ENCODE peak calls at places on chromosomes 5 and 9, in nine cellular contexts. One of them, this sample, is unnamed.

GRCh38 chr5:176636426-176636825 is 6.0 kb downstream of the EIF4E1B start:
- DNase-seq in GM12865: no peak
- DNase-seq in fibroblast of villous mesenchyme: peak
- DNase-seq in hepatocyte: no peak
- DNase-seq in foreskin fibroblast: peak
- DNase-seq in cardiac muscle cell: no peak
- DNase-seq in HepG2: no peak
- DNase-seq in lower leg skin: no peak
- DNase-seq in fibroblast of mammary gland: no peak
- DNase-seq in this sample: no peak

GRCh38 chr5:135031146-135031812 is 2.7 kb downstream of the PITX1 start:
- DNase-seq in GM12865: peak
- DNase-seq in fibroblast of villous mesenchyme: peak
- DNase-seq in hepatocyte: no peak
- DNase-seq in foreskin fibroblast: peak
- DNase-seq in cardiac muscle cell: peak
- DNase-seq in HepG2: no peak
- DNase-seq in lower leg skin: no peak
- DNase-seq in fibroblast of mammary gland: no peak
- DNase-seq in this sample: no peak

GRCh38 chr5:76801159-76801802 is 17.5 kb upstream of the F2RL1 start:
- DNase-seq in GM12865: no peak
- DNase-seq in fibroblast of villous mesenchyme: peak
- DNase-seq in hepatocyte: no peak
- DNase-seq in foreskin fibroblast: peak
- DNase-seq in cardiac muscle cell: no peak
- DNase-seq in HepG2: no peak
- DNase-seq in lower leg skin: no peak
- DNase-seq in fibroblast of mammary gland: peak
- DNase-seq in this sample: no peak

GRCh38 chr5:178826216-178826615 is 33.5 kb upstream of the ZNF354B start:
- DNase-seq in GM12865: no peak
- DNase-seq in fibroblast of villous mesenchyme: no peak
- DNase-seq in hepatocyte: no peak
- DNase-seq in foreskin fibroblast: no peak
- DNase-seq in cardiac muscle cell: no peak
- DNase-seq in HepG2: no peak
- DNase-seq in lower leg skin: no peak
- DNase-seq in fibroblast of mammary gland: no peak
- DNase-seq in this sample: no peak

GRCh38 chr5:170269579-170269978 is 28.0 kb downstream of the LCP2 start:
- DNase-seq in GM12865: no peak
- DNase-seq in fibroblast of villous mesenchyme: no peak
- DNase-seq in hepatocyte: no peak
- DNase-seq in foreskin fibroblast: no peak
- DNase-seq in cardiac muscle cell: no peak
- DNase-seq in HepG2: no peak
- DNase-seq in lower leg skin: no peak
- DNase-seq in fibroblast of mammary gland: no peak
- DNase-seq in this sample: no peak

GRCh38 chr5:134103998-134104612 is 10.4 kb upstream of the TCF7 start:
- DNase-seq in GM12865: peak
- DNase-seq in fibroblast of villous mesenchyme: no peak
- DNase-seq in hepatocyte: no peak
- DNase-seq in foreskin fibroblast: no peak
- DNase-seq in cardiac muscle cell: no peak
- DNase-seq in HepG2: no peak
- DNase-seq in lower leg skin: no peak
- DNase-seq in fibroblast of mammary gland: no peak
- DNase-seq in this sample: no peak

GRCh38 chr9:20996809-20997208 is 34.6 kb downstream of the HACD4 start:
- DNase-seq in GM12865: peak
- DNase-seq in fibroblast of villous mesenchyme: no peak
- DNase-seq in hepatocyte: no peak
- DNase-seq in foreskin fibroblast: no peak
- DNase-seq in cardiac muscle cell: no peak
- DNase-seq in HepG2: no peak
- DNase-seq in lower leg skin: no peak
- DNase-seq in fibroblast of mammary gland: no peak
- DNase-seq in this sample: no peak

GRCh38 chr5:39765381-39765780 is 340.6 kb upstream of the DAB2 start:
- DNase-seq in GM12865: no peak
- DNase-seq in fibroblast of villous mesenchyme: peak
- DNase-seq in hepatocyte: no peak
- DNase-seq in foreskin fibroblast: peak
- DNase-seq in cardiac muscle cell: no peak
- DNase-seq in HepG2: no peak
- DNase-seq in lower leg skin: no peak
- DNase-seq in fibroblast of mammary gland: peak
- DNase-seq in this sample: no peak

GRCh38 chr9:86632537-86632936 is 278.3 kb upstream of the TUT7 start:
- DNase-seq in GM12865: no peak
- DNase-seq in fibroblast of villous mesenchyme: no peak
- DNase-seq in hepatocyte: no peak
- DNase-seq in foreskin fibroblast: peak
- DNase-seq in cardiac muscle cell: no peak
- DNase-seq in HepG2: no peak
- DNase-seq in lower leg skin: no peak
- DNase-seq in fibroblast of mammary gland: no peak
- DNase-seq in this sample: no peak

GRCh38 chr5:53023969-53024368 is 34.8 kb downstream of the ITGA2 start:
- DNase-seq in GM12865: peak
- DNase-seq in fibroblast of villous mesenchyme: peak
- DNase-seq in hepatocyte: no peak
- DNase-seq in foreskin fibroblast: peak
- DNase-seq in cardiac muscle cell: no peak
- DNase-seq in HepG2: no peak
- DNase-seq in lower leg skin: peak
- DNase-seq in fibroblast of mammary gland: peak
- DNase-seq in this sample: no peak

GRCh38 chr5:181045316-181045715 is 5.2 kb downstream of the BTNL9 start:
- DNase-seq in GM12865: peak
- DNase-seq in fibroblast of villous mesenchyme: no peak
- DNase-seq in hepatocyte: no peak
- DNase-seq in foreskin fibroblast: no peak
- DNase-seq in cardiac muscle cell: no peak
- DNase-seq in HepG2: no peak
- DNase-seq in lower leg skin: no peak
- DNase-seq in fibroblast of mammary gland: no peak
- DNase-seq in this sample: no peak

GRCh38 chr5:139481580-139482049 is 943 bp downstream of the STING1 start:
- DNase-seq in GM12865: peak
- DNase-seq in fibroblast of villous mesenchyme: peak
- DNase-seq in hepatocyte: no peak
- DNase-seq in foreskin fibroblast: peak
- DNase-seq in cardiac muscle cell: no peak
- DNase-seq in HepG2: no peak
- DNase-seq in lower leg skin: no peak
- DNase-seq in fibroblast of mammary gland: peak
- DNase-seq in this sample: no peak

GRCh38 chr5:176888865-176889165 is 10.3 kb downstream of the HK3 start:
- DNase-seq in GM12865: no peak
- DNase-seq in fibroblast of villous mesenchyme: no peak
- DNase-seq in hepatocyte: no peak
- DNase-seq in foreskin fibroblast: no peak
- DNase-seq in cardiac muscle cell: no peak
- DNase-seq in HepG2: no peak
- DNase-seq in lower leg skin: no peak
- DNase-seq in fibroblast of mammary gland: no peak
- DNase-seq in this sample: no peak

GRCh38 chr5:100634937-100635336 is 99.8 kb downstream of the FAM174A start:
- DNase-seq in GM12865: peak
- DNase-seq in fibroblast of villous mesenchyme: peak
- DNase-seq in hepatocyte: no peak
- DNase-seq in foreskin fibroblast: no peak
- DNase-seq in cardiac muscle cell: no peak
- DNase-seq in HepG2: no peak
- DNase-seq in lower leg skin: no peak
- DNase-seq in fibroblast of mammary gland: peak
- DNase-seq in this sample: no peak

GRCh38 chr9:133760713-133761290 is 22.6 kb upstream of the SARDH start:
- DNase-seq in GM12865: no peak
- DNase-seq in fibroblast of villous mesenchyme: no peak
- DNase-seq in hepatocyte: no peak
- DNase-seq in foreskin fibroblast: no peak
- DNase-seq in cardiac muscle cell: no peak
- DNase-seq in HepG2: no peak
- DNase-seq in lower leg skin: no peak
- DNase-seq in fibroblast of mammary gland: no peak
- DNase-seq in this sample: no peak

GRCh38 chr9:34382054-34382453 is 5.4 kb upstream of the MYORG start:
- DNase-seq in GM12865: no peak
- DNase-seq in fibroblast of villous mesenchyme: no peak
- DNase-seq in hepatocyte: no peak
- DNase-seq in foreskin fibroblast: no peak
- DNase-seq in cardiac muscle cell: no peak
- DNase-seq in HepG2: no peak
- DNase-seq in lower leg skin: no peak
- DNase-seq in fibroblast of mammary gland: no peak
- DNase-seq in this sample: no peak

GRCh38 chr9:33220681-33221567 is 19.0 kb upstream of the SPINK4 start:
- DNase-seq in GM12865: no peak
- DNase-seq in fibroblast of villous mesenchyme: no peak
- DNase-seq in hepatocyte: no peak
- DNase-seq in foreskin fibroblast: no peak
- DNase-seq in cardiac muscle cell: no peak
- DNase-seq in HepG2: no peak
- DNase-seq in lower leg skin: no peak
- DNase-seq in fibroblast of mammary gland: no peak
- DNase-seq in this sample: no peak

GRCh38 chr9:33225319-33226152 is 14.4 kb upstream of the SPINK4 start:
- DNase-seq in GM12865: peak
- DNase-seq in fibroblast of villous mesenchyme: peak
- DNase-seq in hepatocyte: peak
- DNase-seq in foreskin fibroblast: peak
- DNase-seq in cardiac muscle cell: peak
- DNase-seq in HepG2: peak
- DNase-seq in lower leg skin: peak
- DNase-seq in fibroblast of mammary gland: peak
- DNase-seq in this sample: peak

GRCh38 chr9:33222031-33222430 is 17.9 kb upstream of the SPINK4 start:
- DNase-seq in GM12865: no peak
- DNase-seq in fibroblast of villous mesenchyme: no peak
- DNase-seq in hepatocyte: no peak
- DNase-seq in foreskin fibroblast: no peak
- DNase-seq in cardiac muscle cell: no peak
- DNase-seq in HepG2: no peak
- DNase-seq in lower leg skin: no peak
- DNase-seq in fibroblast of mammary gland: no peak
- DNase-seq in this sample: no peak

GRCh38 chr9:33221568-33221884 is 18.4 kb upstream of the SPINK4 start:
- DNase-seq in GM12865: no peak
- DNase-seq in fibroblast of villous mesenchyme: no peak
- DNase-seq in hepatocyte: no peak
- DNase-seq in foreskin fibroblast: no peak
- DNase-seq in cardiac muscle cell: no peak
- DNase-seq in HepG2: no peak
- DNase-seq in lower leg skin: no peak
- DNase-seq in fibroblast of mammary gland: no peak
- DNase-seq in this sample: no peak

DNA sequence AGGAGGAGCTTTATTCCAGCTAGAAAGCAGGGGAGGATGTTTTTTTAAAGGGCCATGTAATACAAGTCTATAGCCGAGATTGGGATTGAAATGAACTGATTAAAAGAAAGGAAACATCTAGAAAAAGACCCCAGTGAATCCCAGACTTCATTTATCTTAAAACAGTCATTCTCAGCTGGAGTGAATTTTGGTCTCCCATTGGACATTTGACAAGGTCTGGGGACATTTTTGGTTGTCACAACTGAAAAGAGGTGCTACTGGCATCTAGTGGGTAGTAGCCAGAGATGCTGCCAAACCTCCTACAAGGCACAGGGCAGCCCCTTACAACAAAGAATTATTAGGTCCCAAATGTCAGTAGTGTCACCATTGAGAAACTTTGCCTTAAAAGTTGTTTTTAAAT is 16.3 kb upstream of the SPINK4 start:
- DNase-seq in GM12865: peak
- DNase-seq in fibroblast of villous mesenchyme: no peak
- DNase-seq in hepatocyte: no peak
- DNase-seq in foreskin fibroblast: peak
- DNase-seq in cardiac muscle cell: no peak
- DNase-seq in HepG2: no peak
- DNase-seq in lower leg skin: no peak
- DNase-seq in fibroblast of mammary gland: peak
- DNase-seq in this sample: no peak
- TF ChIP-seq CTCF in GM12865: peak
- TF ChIP-seq CTCF in fibroblast of villous mesenchyme: no peak
- TF ChIP-seq CTCF in hepatocyte: no peak
- TF ChIP-seq CTCF in foreskin fibroblast: peak
- TF ChIP-seq CTCF in cardiac muscle cell: peak
- TF ChIP-seq CTCF in HepG2: peak
- TF ChIP-seq CTCF in lower leg skin: no peak
- TF ChIP-seq CTCF in fibroblast of mammary gland: peak
- TF ChIP-seq CTCF in this sample: no peak

DNA sequence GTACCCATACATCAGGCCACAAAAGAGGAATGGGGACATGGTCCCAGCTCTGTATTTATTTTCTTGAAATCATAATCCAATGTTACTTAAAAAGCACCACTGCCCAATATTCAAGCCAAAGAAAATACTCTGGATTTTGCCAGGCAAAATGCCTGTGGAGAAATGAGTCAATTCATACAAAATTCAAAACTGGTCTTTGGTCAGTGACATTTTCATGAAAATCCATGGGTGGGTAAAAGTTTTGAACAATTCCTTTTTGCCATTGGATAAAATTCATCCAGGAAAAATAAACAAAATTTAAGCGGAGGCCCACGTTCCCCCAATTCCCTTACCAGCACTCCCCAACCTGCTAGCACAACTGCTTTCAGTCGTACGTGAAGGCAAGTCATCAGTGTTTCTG is 186.2 kb downstream of the GLIS3 start:
- DNase-seq in GM12865: no peak
- DNase-seq in fibroblast of villous mesenchyme: no peak
- DNase-seq in hepatocyte: no peak
- DNase-seq in foreskin fibroblast: no peak
- DNase-seq in cardiac muscle cell: no peak
- DNase-seq in HepG2: no peak
- DNase-seq in lower leg skin: no peak
- DNase-seq in fibroblast of mammary gland: no peak
- DNase-seq in this sample: no peak
- TF ChIP-seq CTCF in GM12865: no peak
- TF ChIP-seq CTCF in fibroblast of villous mesenchyme: no peak
- TF ChIP-seq CTCF in hepatocyte: no peak
- TF ChIP-seq CTCF in foreskin fibroblast: no peak
- TF ChIP-seq CTCF in cardiac muscle cell: no peak
- TF ChIP-seq CTCF in HepG2: no peak
- TF ChIP-seq CTCF in lower leg skin: no peak
- TF ChIP-seq CTCF in fibroblast of mammary gland: no peak
- TF ChIP-seq CTCF in this sample: no peak

GRCh38 chr5:166068547-166069335 is 2222.7 kb upstream of the WWC1 start:
- DNase-seq in GM12865: no peak
- DNase-seq in fibroblast of villous mesenchyme: no peak
- DNase-seq in hepatocyte: peak
- DNase-seq in foreskin fibroblast: no peak
- DNase-seq in cardiac muscle cell: no peak
- DNase-seq in HepG2: no peak
- DNase-seq in lower leg skin: no peak
- DNase-seq in fibroblast of mammary gland: peak
- DNase-seq in this sample: no peak
- TF ChIP-seq CTCF in GM12865: no peak
- TF ChIP-seq CTCF in fibroblast of villous mesenchyme: no peak
- TF ChIP-seq CTCF in hepatocyte: no peak
- TF ChIP-seq CTCF in foreskin fibroblast: no peak
- TF ChIP-seq CTCF in cardiac muscle cell: no peak
- TF ChIP-seq CTCF in HepG2: no peak
- TF ChIP-seq CTCF in lower leg skin: no peak
- TF ChIP-seq CTCF in fibroblast of mammary gland: no peak
- TF ChIP-seq CTCF in this sample: no peak

GRCh38 chr9:121929893-121930875 is 162.9 kb downstream of the TTLL11 start:
- DNase-seq in GM12865: peak
- DNase-seq in fibroblast of villous mesenchyme: no peak
- DNase-seq in hepatocyte: no peak
- DNase-seq in foreskin fibroblast: peak
- DNase-seq in cardiac muscle cell: peak
- DNase-seq in HepG2: peak
- DNase-seq in lower leg skin: no peak
- DNase-seq in fibroblast of mammary gland: no peak
- DNase-seq in this sample: peak
- TF ChIP-seq CTCF in GM12865: no peak
- TF ChIP-seq CTCF in fibroblast of villous mesenchyme: peak
- TF ChIP-seq CTCF in hepatocyte: no peak
- TF ChIP-seq CTCF in foreskin fibroblast: no peak
- TF ChIP-seq CTCF in cardiac muscle cell: peak
- TF ChIP-seq CTCF in HepG2: peak
- TF ChIP-seq CTCF in lower leg skin: no peak
- TF ChIP-seq CTCF in fibroblast of mammary gland: no peak
- TF ChIP-seq CTCF in this sample: peak